ENCODE peak calls at places on chromosomes 4 and X, in four cellular contexts. One of them, this sample, is unnamed.
A peak's percentile ranks its signal among the peaks of the same experiment; 100 is the strongest.

GRCh38 chrX:10111364-10112148 is 45.2 kb upstream of the CLCN4 start:
- DNase-seq in fibroblast of gingiva: peak; percentile 63
- DNase-seq in activated naive CD8-positive, alpha-beta T cell treated with anti-CD3 and anti-CD28 coated beads, Interleukin-2, amount 50 U/mL, for 16 hours: peak; percentile 17
- DNase-seq in ovary: peak; percentile 74
- DNase-seq in this sample: peak; percentile 47

GRCh38 chr4:181541396-181541795 is 701.8 kb upstream of the TENM3 start:
- DNase-seq in fibroblast of gingiva: peak; percentile 51
- DNase-seq in activated naive CD8-positive, alpha-beta T cell treated with anti-CD3 and anti-CD28 coated beads, Interleukin-2, amount 50 U/mL, for 16 hours: no peak
- DNase-seq in ovary: no peak
- DNase-seq in this sample: no peak

GRCh38 chrX:53249387-53250042 is 24.5 kb upstream of the KDM5C start:
- DNase-seq in fibroblast of gingiva: no peak
- DNase-seq in activated naive CD8-positive, alpha-beta T cell treated with anti-CD3 and anti-CD28 coated beads, Interleukin-2, amount 50 U/mL, for 16 hours: no peak
- DNase-seq in ovary: no peak
- DNase-seq in this sample: no peak

GRCh38 chr4:138875886-138876608 is 139.5 kb upstream of the NOCT start:
- DNase-seq in fibroblast of gingiva: peak; percentile 10
- DNase-seq in activated naive CD8-positive, alpha-beta T cell treated with anti-CD3 and anti-CD28 coated beads, Interleukin-2, amount 50 U/mL, for 16 hours: no peak
- DNase-seq in ovary: no peak
- DNase-seq in this sample: no peak

GRCh38 chr4:156312261-156312847 is 358.7 kb upstream of the CTSO start:
- DNase-seq in fibroblast of gingiva: peak; percentile 4
- DNase-seq in activated naive CD8-positive, alpha-beta T cell treated with anti-CD3 and anti-CD28 coated beads, Interleukin-2, amount 50 U/mL, for 16 hours: no peak
- DNase-seq in ovary: no peak
- DNase-seq in this sample: no peak

GRCh38 chr4:170027181-170027829 is 1.1 kb upstream of the MFAP3L start:
- DNase-seq in fibroblast of gingiva: peak; percentile 97
- DNase-seq in activated naive CD8-positive, alpha-beta T cell treated with anti-CD3 and anti-CD28 coated beads, Interleukin-2, amount 50 U/mL, for 16 hours: peak; percentile 81
- DNase-seq in ovary: peak; percentile 83
- DNase-seq in this sample: peak; percentile 97

GRCh38 chr4:173211838-173212237 is 43.2 kb downstream of the GALNT7 start:
- DNase-seq in fibroblast of gingiva: no peak
- DNase-seq in activated naive CD8-positive, alpha-beta T cell treated with anti-CD3 and anti-CD28 coated beads, Interleukin-2, amount 50 U/mL, for 16 hours: no peak
- DNase-seq in ovary: no peak
- DNase-seq in this sample: no peak

GRCh38 chr4:34720563-34720962 is 1523.8 kb downstream of the ARAP2 start:
- DNase-seq in fibroblast of gingiva: peak; percentile 13
- DNase-seq in activated naive CD8-positive, alpha-beta T cell treated with anti-CD3 and anti-CD28 coated beads, Interleukin-2, amount 50 U/mL, for 16 hours: no peak
- DNase-seq in ovary: no peak
- DNase-seq in this sample: no peak

GRCh38 chr4:2054217-2054616 is 4.9 kb upstream of the NAT8L start:
- DNase-seq in fibroblast of gingiva: no peak
- DNase-seq in activated naive CD8-positive, alpha-beta T cell treated with anti-CD3 and anti-CD28 coated beads, Interleukin-2, amount 50 U/mL, for 16 hours: no peak
- DNase-seq in ovary: no peak
- DNase-seq in this sample: no peak

This sample was measured in right cardiac atrium.